ENCODE peak calls at places on chromosomes 7 and 10, in eight cellular contexts. One of them, this sample, is unnamed.

GRCh38 chr7:98286093-98286525 is 4.6 kb downstream of the BRI3 start:
- DNase-seq in IMR-90: peak; percentile 55
- DNase-seq in uterus: peak; percentile 70
- DNase-seq in GM23248: peak; percentile 90
- DNase-seq in neural progenitor cell: no peak
- DNase-seq in aorta: peak; percentile 85
- DNase-seq in esophagus squamous epithelium: no peak
- DNase-seq in right cardiac atrium: peak; percentile 80
- DNase-seq in this sample: no peak

GRCh38 chr10:70078329-70078728 is 25.7 kb downstream of the MACROH2A2 start:
- DNase-seq in IMR-90: no peak
- DNase-seq in uterus: no peak
- DNase-seq in GM23248: no peak
- DNase-seq in neural progenitor cell: no peak
- DNase-seq in aorta: no peak
- DNase-seq in esophagus squamous epithelium: no peak
- DNase-seq in right cardiac atrium: no peak
- DNase-seq in this sample: peak; percentile 30

GRCh38 chr10:6621536-6621935 is 41.5 kb upstream of the PRKCQ start:
- DNase-seq in IMR-90: peak; percentile 12
- DNase-seq in uterus: no peak
- DNase-seq in GM23248: peak; percentile 20
- DNase-seq in neural progenitor cell: no peak
- DNase-seq in aorta: no peak
- DNase-seq in esophagus squamous epithelium: no peak
- DNase-seq in right cardiac atrium: no peak
- DNase-seq in this sample: no peak

GRCh38 chr10:110512461-110513187 is 14.9 kb downstream of the DUSP5 start:
- DNase-seq in IMR-90: peak; percentile 94
- DNase-seq in uterus: no peak
- DNase-seq in GM23248: peak; percentile 91
- DNase-seq in neural progenitor cell: no peak
- DNase-seq in aorta: no peak
- DNase-seq in esophagus squamous epithelium: no peak
- DNase-seq in right cardiac atrium: no peak
- DNase-seq in this sample: peak; percentile 88

GRCh38 chr10:88565072-88565471 is 18.0 kb downstream of the RNLS start:
- DNase-seq in IMR-90: peak; percentile 61
- DNase-seq in uterus: no peak
- DNase-seq in GM23248: peak; percentile 62
- DNase-seq in neural progenitor cell: no peak
- DNase-seq in aorta: no peak
- DNase-seq in esophagus squamous epithelium: no peak
- DNase-seq in right cardiac atrium: no peak
- DNase-seq in this sample: peak; percentile 41

GRCh38 chr10:31924833-31925232 is 3.8 kb downstream of the ARHGAP12 start:
- DNase-seq in IMR-90: no peak
- DNase-seq in uterus: no peak
- DNase-seq in GM23248: no peak
- DNase-seq in neural progenitor cell: no peak
- DNase-seq in aorta: no peak
- DNase-seq in esophagus squamous epithelium: no peak
- DNase-seq in right cardiac atrium: no peak
- DNase-seq in this sample: no peak

GRCh38 chr7:136533732-136534131 is 334.7 kb upstream of the CHRM2 start:
- DNase-seq in IMR-90: no peak
- DNase-seq in uterus: no peak
- DNase-seq in GM23248: no peak
- DNase-seq in neural progenitor cell: peak; percentile 14
- DNase-seq in aorta: no peak
- DNase-seq in esophagus squamous epithelium: no peak
- DNase-seq in right cardiac atrium: no peak
- DNase-seq in this sample: no peak

GRCh38 chr7:74364061-74364460 is 74.9 kb downstream of the CLIP2 start:
- DNase-seq in IMR-90: no peak
- DNase-seq in uterus: no peak
- DNase-seq in GM23248: peak; percentile 17
- DNase-seq in neural progenitor cell: peak; percentile 26
- DNase-seq in aorta: no peak
- DNase-seq in esophagus squamous epithelium: no peak
- DNase-seq in right cardiac atrium: no peak
- DNase-seq in this sample: no peak

GRCh38 chr7:104943502-104944343 is 70.3 kb upstream of the KMT2E start:
- DNase-seq in IMR-90: no peak
- DNase-seq in uterus: peak; percentile 82
- DNase-seq in GM23248: no peak
- DNase-seq in neural progenitor cell: no peak
- DNase-seq in aorta: no peak
- DNase-seq in esophagus squamous epithelium: no peak
- DNase-seq in right cardiac atrium: peak; percentile 79
- DNase-seq in this sample: peak; percentile 70

GRCh38 chr7:129845972-129846327 is 106.8 kb downstream of the UBE2H start:
- DNase-seq in IMR-90: peak; percentile 91
- DNase-seq in uterus: no peak
- DNase-seq in GM23248: peak; percentile 91
- DNase-seq in neural progenitor cell: no peak
- DNase-seq in aorta: no peak
- DNase-seq in esophagus squamous epithelium: no peak
- DNase-seq in right cardiac atrium: no peak
- DNase-seq in this sample: peak; percentile 85

GRCh38 chr7:129851174-129851573 is 101.6 kb downstream of the UBE2H start:
- DNase-seq in IMR-90: no peak
- DNase-seq in uterus: no peak
- DNase-seq in GM23248: no peak
- DNase-seq in neural progenitor cell: no peak
- DNase-seq in aorta: no peak
- DNase-seq in esophagus squamous epithelium: no peak
- DNase-seq in right cardiac atrium: no peak
- DNase-seq in this sample: no peak

GRCh38 chr7:129851810-129852209 is 101.0 kb downstream of the UBE2H start:
- DNase-seq in IMR-90: no peak
- DNase-seq in uterus: no peak
- DNase-seq in GM23248: no peak
- DNase-seq in neural progenitor cell: no peak
- DNase-seq in aorta: no peak
- DNase-seq in esophagus squamous epithelium: no peak
- DNase-seq in right cardiac atrium: no peak
- DNase-seq in this sample: no peak

GRCh38 chr7:129845178-129845971 is 107.4 kb downstream of the UBE2H start:
- DNase-seq in IMR-90: peak; percentile 82
- DNase-seq in uterus: no peak
- DNase-seq in GM23248: peak; percentile 88
- DNase-seq in neural progenitor cell: no peak
- DNase-seq in aorta: no peak
- DNase-seq in esophagus squamous epithelium: no peak
- DNase-seq in right cardiac atrium: no peak
- DNase-seq in this sample: no peak

DNA sequence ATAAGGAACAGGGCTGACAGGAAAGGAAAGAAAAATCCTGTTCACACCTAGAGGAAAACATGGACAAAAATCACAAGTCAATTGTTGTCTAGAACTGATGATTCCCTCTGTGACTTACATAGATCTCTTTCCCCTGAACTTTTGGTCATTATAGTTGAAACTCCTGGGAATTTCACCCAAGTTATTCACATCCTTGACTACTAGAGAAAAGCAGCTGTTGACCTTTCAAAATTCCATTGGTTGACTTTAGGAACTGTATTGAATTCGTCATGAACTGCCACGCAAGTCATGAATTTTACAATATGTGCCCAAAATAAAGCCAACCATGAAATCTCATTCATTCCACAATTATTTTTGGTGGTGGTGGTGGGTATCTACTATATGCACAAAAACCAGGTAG is 104.3 kb downstream of the UBE2H start:
- DNase-seq in IMR-90: no peak
- DNase-seq in uterus: no peak
- DNase-seq in GM23248: no peak
- DNase-seq in neural progenitor cell: no peak
- DNase-seq in aorta: no peak
- DNase-seq in esophagus squamous epithelium: no peak
- DNase-seq in right cardiac atrium: no peak
- DNase-seq in this sample: no peak
- H3K27ac ChIP-seq in IMR-90: no peak overlapping the region
- H3K27ac ChIP-seq in uterus: no peak overlapping the region
- H3K27ac ChIP-seq in GM23248: no peak overlapping the region
- H3K27ac ChIP-seq in neural progenitor cell: no peak overlapping the region
- H3K27ac ChIP-seq in aorta: no peak overlapping the region
- H3K27ac ChIP-seq in esophagus squamous epithelium: no peak overlapping the region
- H3K27ac ChIP-seq in right cardiac atrium: no peak overlapping the region
- H3K27ac ChIP-seq in this sample: no peak overlapping the region

GRCh38 chr7:5627745-5628547 is 153.5 kb downstream of the RNF216 start:
- DNase-seq in IMR-90: no peak
- DNase-seq in uterus: no peak
- DNase-seq in GM23248: no peak
- DNase-seq in neural progenitor cell: no peak
- DNase-seq in aorta: no peak
- DNase-seq in esophagus squamous epithelium: no peak
- DNase-seq in right cardiac atrium: no peak
- DNase-seq in this sample: no peak
- H3K4me1 ChIP-seq in IMR-90: peaks cover 28% of the 10 kb centered on the region
- H3K4me1 ChIP-seq in uterus: peaks cover 8% of the 10 kb centered on the region
- H3K4me1 ChIP-seq in GM23248: peaks cover 39% of the 10 kb centered on the region
- H3K4me1 ChIP-seq in neural progenitor cell: peaks cover 14% of the 10 kb centered on the region
- H3K4me1 ChIP-seq in aorta: no peaks in the 10 kb centered on the region
- H3K4me1 ChIP-seq in esophagus squamous epithelium: peaks cover 54% of the 10 kb centered on the region
- H3K4me1 ChIP-seq in right cardiac atrium: peaks cover 2% of the 10 kb centered on the region
- H3K4me1 ChIP-seq in this sample: peaks cover 16% of the 10 kb centered on the region

GRCh38 chr10:12180221-12180974 is 15.3 kb downstream of the NUDT5 start:
- DNase-seq in IMR-90: no peak
- DNase-seq in uterus: no peak
- DNase-seq in GM23248: no peak
- DNase-seq in neural progenitor cell: no peak
- DNase-seq in aorta: no peak
- DNase-seq in esophagus squamous epithelium: no peak
- DNase-seq in right cardiac atrium: no peak
- DNase-seq in this sample: peak; percentile 24

GRCh38 chr10:12179616-12180015 is 16.1 kb downstream of the NUDT5 start:
- DNase-seq in IMR-90: no peak
- DNase-seq in uterus: no peak
- DNase-seq in GM23248: no peak
- DNase-seq in neural progenitor cell: no peak
- DNase-seq in aorta: no peak
- DNase-seq in esophagus squamous epithelium: no peak
- DNase-seq in right cardiac atrium: no peak
- DNase-seq in this sample: no peak

GRCh38 chr10:12181065-12181775 is 14.5 kb downstream of the NUDT5 start:
- DNase-seq in IMR-90: no peak
- DNase-seq in uterus: no peak
- DNase-seq in GM23248: no peak
- DNase-seq in neural progenitor cell: no peak
- DNase-seq in aorta: peak; percentile 51
- DNase-seq in esophagus squamous epithelium: peak; percentile 8
- DNase-seq in right cardiac atrium: no peak
- DNase-seq in this sample: peak; percentile 12

GRCh38 chr10:12177642-12178041 is 18.0 kb downstream of the NUDT5 start:
- DNase-seq in IMR-90: peak; percentile 84
- DNase-seq in uterus: no peak
- DNase-seq in GM23248: peak; percentile 46
- DNase-seq in neural progenitor cell: no peak
- DNase-seq in aorta: no peak
- DNase-seq in esophagus squamous epithelium: no peak
- DNase-seq in right cardiac atrium: no peak
- DNase-seq in this sample: no peak
- H3K27me3 ChIP-seq in IMR-90: no peaks in the 10 kb centered on the region
- H3K27me3 ChIP-seq in uterus: no peaks in the 10 kb centered on the region
- H3K27me3 ChIP-seq in GM23248: no peaks in the 10 kb centered on the region
- H3K27me3 ChIP-seq in neural progenitor cell: no peaks in the 10 kb centered on the region
- H3K27me3 ChIP-seq in aorta: no peaks in the 10 kb centered on the region
- H3K27me3 ChIP-seq in esophagus squamous epithelium: no peaks in the 10 kb centered on the region
- H3K27me3 ChIP-seq in right cardiac atrium: no peaks in the 10 kb centered on the region
- H3K27me3 ChIP-seq in this sample: no peaks in the 10 kb centered on the region

GRCh38 chr7:94409561-94409960 is 14.9 kb downstream of the COL1A2 start:
- DNase-seq in IMR-90: no peak
- DNase-seq in uterus: no peak
- DNase-seq in GM23248: peak; percentile 55
- DNase-seq in neural progenitor cell: no peak
- DNase-seq in aorta: no peak
- DNase-seq in esophagus squamous epithelium: no peak
- DNase-seq in right cardiac atrium: no peak
- DNase-seq in this sample: no peak

GRCh38 chr7:94405506-94405905 is 10.8 kb downstream of the COL1A2 start:
- DNase-seq in IMR-90: no peak
- DNase-seq in uterus: no peak
- DNase-seq in GM23248: peak; percentile 32
- DNase-seq in neural progenitor cell: no peak
- DNase-seq in aorta: no peak
- DNase-seq in esophagus squamous epithelium: no peak
- DNase-seq in right cardiac atrium: no peak
- DNase-seq in this sample: no peak

GRCh38 chr7:94414481-94414880 is 19.8 kb downstream of the COL1A2 start:
- DNase-seq in IMR-90: peak; percentile 77
- DNase-seq in uterus: no peak
- DNase-seq in GM23248: peak; percentile 72
- DNase-seq in neural progenitor cell: no peak
- DNase-seq in aorta: no peak
- DNase-seq in esophagus squamous epithelium: no peak
- DNase-seq in right cardiac atrium: no peak
- DNase-seq in this sample: no peak

GRCh38 chr7:94412762-94413322 is 18.1 kb downstream of the COL1A2 start:
- DNase-seq in IMR-90: no peak
- DNase-seq in uterus: no peak
- DNase-seq in GM23248: peak; percentile 63
- DNase-seq in neural progenitor cell: no peak
- DNase-seq in aorta: no peak
- DNase-seq in esophagus squamous epithelium: no peak
- DNase-seq in right cardiac atrium: no peak
- DNase-seq in this sample: no peak

DNA sequence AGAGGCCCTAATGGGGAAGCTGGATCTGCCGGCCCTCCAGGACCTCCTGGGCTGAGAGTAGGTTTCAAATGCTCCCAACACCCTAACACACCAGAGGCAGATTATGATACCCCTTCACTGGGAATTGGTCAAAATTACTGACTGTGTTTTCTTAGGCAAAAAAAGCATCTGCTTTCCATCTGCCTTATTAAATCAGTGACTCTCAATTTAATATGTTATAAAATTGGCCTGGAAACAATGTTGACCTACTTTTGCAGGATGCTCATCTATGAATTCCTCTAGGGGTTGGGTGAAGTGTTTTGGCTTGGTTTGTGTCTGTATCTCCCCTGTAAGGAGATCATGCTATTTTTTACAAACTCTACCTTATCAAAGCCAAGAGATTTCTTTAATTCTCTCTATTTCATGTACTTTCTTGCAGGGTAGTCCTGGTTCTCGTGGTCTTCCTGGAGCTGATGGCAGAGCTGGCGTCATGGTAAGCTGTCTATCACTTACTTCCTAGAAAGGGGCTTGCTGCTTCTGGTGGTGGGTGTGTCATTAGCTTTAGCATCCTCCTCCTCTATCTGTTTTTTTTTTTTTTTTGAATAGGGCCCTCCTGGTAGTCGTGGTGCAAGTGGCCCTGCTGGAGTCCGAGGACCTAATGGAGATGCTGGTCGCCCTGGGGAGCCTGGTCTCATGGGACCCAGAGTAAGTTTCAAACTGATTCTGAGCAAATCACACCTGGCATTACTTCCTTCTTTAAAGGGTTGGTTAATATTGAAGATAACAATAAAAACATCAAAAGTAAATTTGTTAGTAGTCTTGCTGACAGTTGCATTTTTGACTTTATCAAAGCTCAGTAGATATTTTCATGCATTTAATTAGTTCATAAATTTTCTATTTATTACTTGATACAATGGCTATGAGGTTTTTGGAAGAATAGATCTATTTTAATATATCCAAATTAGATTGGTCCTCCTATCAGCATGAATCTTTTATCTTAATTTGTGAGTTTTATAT is 16.1 kb downstream of the COL1A2 start:
- DNase-seq in IMR-90: no peak
- DNase-seq in uterus: no peak
- DNase-seq in GM23248: peak; percentile 54
- DNase-seq in neural progenitor cell: no peak
- DNase-seq in aorta: no peak
- DNase-seq in esophagus squamous epithelium: no peak
- DNase-seq in right cardiac atrium: no peak
- DNase-seq in this sample: no peak
- H3K27ac ChIP-seq in IMR-90: peak overlapping the region; percentile 99
- H3K27ac ChIP-seq in uterus: peak overlapping the region; percentile 98
- H3K27ac ChIP-seq in GM23248: peak overlapping the region; percentile 100
- H3K27ac ChIP-seq in neural progenitor cell: no peak overlapping the region
- H3K27ac ChIP-seq in aorta: no peak overlapping the region
- H3K27ac ChIP-seq in esophagus squamous epithelium: peak overlapping the region; percentile 45
- H3K27ac ChIP-seq in right cardiac atrium: peak overlapping the region; percentile 19
- H3K27ac ChIP-seq in this sample: no peak overlapping the region

This sample was measured in foreskin keratinocyte.